ENCODE peak calls at places on chromosomes 7 and 10, in five cellular contexts. One of them, this sample, is unnamed.

GRCh38 chr7:154781369-154782303 is 221.3 kb downstream of the PAXIP1 start:
- DNase-seq in HCT116: no peak
- DNase-seq in IMR-90: no peak
- DNase-seq in transverse colon: no peak
- DNase-seq in breast epithelium: no peak
- DNase-seq in this sample: no peak

GRCh38 chr10:22906767-22907166 is 21.1 kb upstream of the ARMC3 start:
- DNase-seq in IMR-90: no peak
- DNase-seq in transverse colon: no peak
- DNase-seq in breast epithelium: no peak
- DNase-seq in HCT116: no peak
- DNase-seq in this sample: no peak

GRCh38 chr10:5533098-5533731 is 8.5 kb downstream of the CALML3 start:
- DNase-seq in transverse colon: peak
- DNase-seq in breast epithelium: no peak
- DNase-seq in HCT116: no peak
- DNase-seq in IMR-90: no peak
- DNase-seq in this sample: no peak

GRCh38 chr10:122186822-122187810 is 84.0 kb upstream of the BTBD16 start:
- DNase-seq in breast epithelium: no peak
- DNase-seq in HCT116: no peak
- DNase-seq in transverse colon: no peak
- DNase-seq in IMR-90: peak
- DNase-seq in this sample: no peak

GRCh38 chr7:77383333-77383740 is 32.8 kb downstream of the GSAP start:
- DNase-seq in transverse colon: no peak
- DNase-seq in IMR-90: peak
- DNase-seq in breast epithelium: no peak
- DNase-seq in HCT116: no peak
- DNase-seq in this sample: no peak

GRCh38 chr7:44291733-44292395 is 33.5 kb downstream of the CAMK2B start:
- DNase-seq in transverse colon: no peak
- DNase-seq in breast epithelium: no peak
- DNase-seq in HCT116: no peak
- DNase-seq in IMR-90: no peak
- DNase-seq in this sample: peak

GRCh38 chr7:95897557-95898183 is 125.3 kb downstream of the DYNC1I1 start:
- DNase-seq in HCT116: no peak
- DNase-seq in breast epithelium: no peak
- DNase-seq in IMR-90: no peak
- DNase-seq in transverse colon: no peak
- DNase-seq in this sample: no peak

GRCh38 chr10:62732841-62733653 is 71.5 kb upstream of the ADO start:
- DNase-seq in transverse colon: no peak
- DNase-seq in breast epithelium: no peak
- DNase-seq in HCT116: peak
- DNase-seq in IMR-90: peak
- DNase-seq in this sample: no peak

GRCh38 chr10:14414901-14415300 is 84.2 kb upstream of the FRMD4A start:
- DNase-seq in transverse colon: no peak
- DNase-seq in HCT116: no peak
- DNase-seq in IMR-90: peak
- DNase-seq in breast epithelium: no peak
- DNase-seq in this sample: no peak

GRCh38 chr7:151867912-151868804 is 8.8 kb downstream of the PRKAG2 start:
- DNase-seq in HCT116: no peak
- DNase-seq in transverse colon: no peak
- DNase-seq in breast epithelium: peak
- DNase-seq in IMR-90: no peak
- DNase-seq in this sample: no peak

GRCh38 chr7:48636391-48637015 is 287.8 kb upstream of the CDC14C start:
- DNase-seq in breast epithelium: peak
- DNase-seq in HCT116: no peak
- DNase-seq in IMR-90: no peak
- DNase-seq in transverse colon: no peak
- DNase-seq in this sample: no peak

GRCh38 chr10:97823734-97824133 is 25.9 kb upstream of the GOLGA7B start:
- DNase-seq in breast epithelium: peak
- DNase-seq in HCT116: no peak
- DNase-seq in transverse colon: peak
- DNase-seq in IMR-90: no peak
- DNase-seq in this sample: peak

GRCh38 chr10:22320591-22321155 is at the start of gene BMI1:
- DNase-seq in breast epithelium: peak
- DNase-seq in IMR-90: peak
- DNase-seq in HCT116: no peak
- DNase-seq in transverse colon: peak
- DNase-seq in this sample: peak

GRCh38 chr10:116669832-116670644 is 49.3 kb downstream of the PNLIPRP2 start:
- DNase-seq in IMR-90: no peak
- DNase-seq in breast epithelium: peak
- DNase-seq in HCT116: no peak
- DNase-seq in transverse colon: peak
- DNase-seq in this sample: peak

GRCh38 chr7:106284516-106285050 is at the start of gene NAMPT:
- DNase-seq in HCT116: no peak
- DNase-seq in IMR-90: no peak
- DNase-seq in breast epithelium: peak
- DNase-seq in transverse colon: peak
- DNase-seq in this sample: peak

GRCh38 chr7:111266613-111267012 is 175.7 kb downstream of the LRRN3 start:
- DNase-seq in transverse colon: no peak
- DNase-seq in HCT116: no peak
- DNase-seq in breast epithelium: no peak
- DNase-seq in IMR-90: peak
- DNase-seq in this sample: no peak

GRCh38 chr7:77933394-77933793 is 134.8 kb downstream of the PHTF2 start:
- DNase-seq in breast epithelium: no peak
- DNase-seq in HCT116: peak
- DNase-seq in IMR-90: peak
- DNase-seq in transverse colon: peak
- DNase-seq in this sample: no peak

GRCh38 chr10:126090911-126091728 is 194.8 kb downstream of the FANK1 start:
- DNase-seq in breast epithelium: no peak
- DNase-seq in HCT116: no peak
- DNase-seq in IMR-90: peak
- DNase-seq in transverse colon: no peak
- DNase-seq in this sample: no peak

GRCh38 chr7:2972531-2973161 is 71.0 kb downstream of the CARD11 start:
- DNase-seq in HCT116: no peak
- DNase-seq in IMR-90: no peak
- DNase-seq in transverse colon: no peak
- DNase-seq in breast epithelium: no peak
- DNase-seq in this sample: peak

GRCh38 chr10:102502029-102502336 is 529 bp downstream of the ACTR1A start:
- DNase-seq in breast epithelium: peak
- DNase-seq in transverse colon: peak
- DNase-seq in IMR-90: peak
- DNase-seq in HCT116: peak
- DNase-seq in this sample: peak

GRCh38 chr7:12067156-12067831 is 143.8 kb upstream of the TMEM106B start:
- DNase-seq in breast epithelium: peak
- DNase-seq in HCT116: peak
- DNase-seq in IMR-90: peak
- DNase-seq in transverse colon: peak
- DNase-seq in this sample: peak

GRCh38 chr10:104328636-104328915 is 9.7 kb downstream of the ITPRIP start:
- DNase-seq in HCT116: no peak
- DNase-seq in breast epithelium: no peak
- DNase-seq in IMR-90: no peak
- DNase-seq in transverse colon: no peak
- DNase-seq in this sample: no peak
- TF ChIP-seq POLR2A in HCT116: no peak
- TF ChIP-seq POLR2A in breast epithelium: no peak
- TF ChIP-seq POLR2A in IMR-90: peak
- TF ChIP-seq POLR2A in transverse colon: no peak
- TF ChIP-seq POLR2A in this sample: no peak

GRCh38 chr7:140134039-140134438 is 42.7 kb downstream of the KDM7A start:
- DNase-seq in IMR-90: no peak
- DNase-seq in transverse colon: no peak
- DNase-seq in breast epithelium: no peak
- DNase-seq in HCT116: no peak
- DNase-seq in this sample: no peak

GRCh38 chr7:140137078-140137477 is 39.7 kb downstream of the KDM7A start:
- DNase-seq in IMR-90: no peak
- DNase-seq in transverse colon: no peak
- DNase-seq in breast epithelium: no peak
- DNase-seq in HCT116: no peak
- DNase-seq in this sample: no peak

GRCh38 chr7:140141256-140141655 is 35.5 kb downstream of the KDM7A start:
- DNase-seq in IMR-90: no peak
- DNase-seq in transverse colon: no peak
- DNase-seq in breast epithelium: no peak
- DNase-seq in HCT116: no peak
- DNase-seq in this sample: no peak

GRCh38 chr7:140142031-140142430 is 34.8 kb downstream of the KDM7A start:
- DNase-seq in IMR-90: no peak
- DNase-seq in transverse colon: no peak
- DNase-seq in breast epithelium: no peak
- DNase-seq in HCT116: no peak
- DNase-seq in this sample: no peak

DNA sequence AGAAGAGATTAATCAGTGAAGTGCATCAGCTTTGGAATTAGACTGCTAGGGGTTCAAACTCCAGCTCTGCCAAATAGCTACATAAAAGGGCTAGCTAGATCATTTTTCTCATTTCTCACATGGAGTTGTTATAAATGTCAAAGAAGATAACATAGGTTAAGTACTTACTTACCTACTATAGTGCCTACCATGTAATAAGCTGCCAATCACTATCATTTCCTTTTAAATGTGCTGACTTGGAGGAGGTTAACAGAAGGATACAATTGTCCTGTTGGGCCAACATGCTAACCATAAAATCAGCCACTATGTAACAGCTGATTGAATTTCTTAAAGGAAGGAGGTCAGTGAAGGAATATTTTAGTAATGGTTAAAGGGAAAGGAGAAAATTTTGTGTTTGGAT is 40.7 kb downstream of the KDM7A start:
- DNase-seq in breast epithelium: no peak
- DNase-seq in HCT116: no peak
- DNase-seq in IMR-90: no peak
- DNase-seq in transverse colon: no peak
- DNase-seq in this sample: no peak
- H3K27ac ChIP-seq in breast epithelium: no peak
- H3K27ac ChIP-seq in HCT116: no peak
- H3K27ac ChIP-seq in IMR-90: no peak
- H3K27ac ChIP-seq in transverse colon: no peak
- H3K27ac ChIP-seq in this sample: no peak

DNA sequence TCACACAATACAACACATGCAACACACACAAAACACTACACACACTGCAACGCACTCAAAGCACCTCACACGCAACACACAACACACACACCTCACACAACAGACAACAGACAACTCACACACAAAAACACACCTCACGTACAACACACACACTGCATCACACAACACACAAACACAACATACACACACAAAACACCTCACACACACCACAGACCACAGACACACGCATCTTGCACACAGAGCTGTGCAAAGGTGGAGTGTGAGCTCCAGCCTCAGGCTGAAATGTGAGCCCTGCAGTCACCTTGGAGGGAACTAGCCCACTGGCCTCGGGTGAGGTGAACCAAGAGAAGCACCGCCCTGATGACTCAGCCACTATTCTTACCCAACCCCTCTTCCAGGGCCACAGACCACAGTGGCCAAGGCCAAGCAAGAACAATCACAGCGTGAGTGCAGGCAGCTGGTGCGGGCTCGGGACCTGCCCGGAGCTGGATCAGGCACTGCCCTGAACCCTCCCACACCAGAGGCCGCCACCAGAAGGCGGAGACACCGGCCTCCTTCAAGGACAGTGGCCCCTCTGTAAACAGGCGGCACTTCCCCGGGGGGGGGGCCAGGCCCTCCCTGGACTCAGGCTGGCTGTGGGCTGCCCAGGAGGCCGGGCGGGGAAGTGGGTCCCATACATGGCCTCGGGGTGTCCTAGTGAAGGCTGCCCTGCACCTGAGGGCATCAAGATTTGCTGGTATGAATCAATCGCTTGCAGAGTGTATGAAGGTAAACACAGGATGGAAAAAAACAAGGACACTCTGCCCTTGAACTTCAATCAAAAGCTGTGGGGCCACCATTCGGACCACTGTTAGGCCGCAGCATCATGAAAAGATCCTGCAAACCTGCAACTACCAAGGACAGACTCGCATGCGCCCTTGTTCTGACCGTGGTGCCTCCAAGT is 106.7 kb downstream of the TNS3 start:
- DNase-seq in transverse colon: peak
- DNase-seq in IMR-90: peak
- DNase-seq in breast epithelium: peak
- DNase-seq in HCT116: peak
- DNase-seq in this sample: peak
- TF ChIP-seq POLR2A in transverse colon: peak
- TF ChIP-seq POLR2A in IMR-90: peak
- TF ChIP-seq POLR2A in breast epithelium: no peak
- TF ChIP-seq POLR2A in HCT116: peak
- TF ChIP-seq POLR2A in this sample: no peak

GRCh38 chr10:78765726-78766335 is 302.9 kb upstream of the ZMIZ1 start:
- DNase-seq in HCT116: no peak
- DNase-seq in IMR-90: no peak
- DNase-seq in transverse colon: no peak
- DNase-seq in breast epithelium: no peak
- DNase-seq in this sample: no peak

GRCh38 chr10:78764436-78764835 is 304.3 kb upstream of the ZMIZ1 start:
- DNase-seq in breast epithelium: no peak
- DNase-seq in IMR-90: no peak
- DNase-seq in transverse colon: no peak
- DNase-seq in HCT116: no peak
- DNase-seq in this sample: no peak

GRCh38 chr10:78764846-78765430 is 303.8 kb upstream of the ZMIZ1 start:
- DNase-seq in HCT116: no peak
- DNase-seq in breast epithelium: no peak
- DNase-seq in transverse colon: no peak
- DNase-seq in IMR-90: no peak
- DNase-seq in this sample: no peak

GRCh38 chr10:78763217-78763616 is 305.5 kb upstream of the ZMIZ1 start:
- DNase-seq in breast epithelium: no peak
- DNase-seq in transverse colon: no peak
- DNase-seq in IMR-90: no peak
- DNase-seq in HCT116: no peak
- DNase-seq in this sample: no peak

DNA sequence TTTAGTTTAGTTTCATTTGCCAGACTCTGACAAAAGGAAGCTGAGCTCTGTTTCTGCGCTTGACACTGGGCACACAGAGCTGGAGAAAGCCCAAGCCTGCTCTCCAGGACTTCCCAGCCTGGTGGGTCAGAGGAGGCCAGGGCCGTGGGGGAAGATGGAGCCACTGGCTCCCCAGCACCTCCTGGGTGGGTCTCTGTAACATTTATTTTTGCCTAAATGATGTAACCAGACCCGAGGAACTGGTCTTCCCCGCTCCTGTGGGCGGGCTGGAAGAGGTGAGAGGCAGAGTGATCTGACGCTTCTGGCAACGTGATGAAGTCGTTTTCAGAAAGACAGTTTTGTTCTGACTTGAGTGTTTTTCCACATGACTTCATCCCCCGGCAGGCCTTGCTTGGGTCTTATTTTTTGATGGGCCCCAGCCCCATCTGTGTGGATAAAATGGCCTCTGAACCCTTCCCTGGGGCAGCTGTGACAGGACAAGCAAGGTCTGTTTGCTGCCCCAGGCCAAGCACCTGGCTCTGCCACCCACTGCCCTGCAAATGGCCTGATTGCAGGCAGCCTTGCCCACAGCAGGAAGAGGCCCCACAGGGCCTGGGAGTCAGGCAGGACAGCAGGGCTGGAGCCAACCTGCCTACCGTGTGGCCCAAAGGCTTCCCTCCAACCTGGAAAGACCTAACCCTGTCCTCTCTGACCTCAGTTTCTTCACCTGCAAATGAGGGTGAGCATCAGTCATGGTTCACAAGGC is 304.9 kb upstream of the ZMIZ1 start:
- DNase-seq in IMR-90: no peak
- DNase-seq in HCT116: no peak
- DNase-seq in transverse colon: no peak
- DNase-seq in breast epithelium: peak
- DNase-seq in this sample: peak
- H3K27ac ChIP-seq in IMR-90: no peak
- H3K27ac ChIP-seq in HCT116: no peak
- H3K27ac ChIP-seq in transverse colon: peak
- H3K27ac ChIP-seq in breast epithelium: peak
- H3K27ac ChIP-seq in this sample: no peak

This sample was measured in testis.